ENCODE peak calls at places on chromosomes 6 and 20, in five cellular contexts. O is GM03348; Z is EL; L is activated naive CD4-positive, alpha-beta T cell treated with anti-CD3 and anti-CD28 coated beads, Interleukin-2, amount 10 ng/mL, durations not matched to agents 7 days and 5 days; V is iris pigment epithelial cell. R is an unnamed sample.

GRCh38 chr6:89763550-89763949 is 56.0 kb downstream of the MDN1 start:
- DNase-seq in Z (no peak), L (no peak), V (peak), O (peak), R (peak)

GRCh38 chr6:79802657-79803310 is 144.6 kb downstream of the ELOVL4 start:
- DNase-seq in L (no peak), Z (no peak), V (no peak), O (no peak), R (no peak)

GRCh38 chr6:14274016-14274415 is 156.4 kb downstream of the CD83 start:
- DNase-seq in O (no peak), L (no peak), Z (no peak), V (no peak), R (no peak)

GRCh38 chr20:40643891-40644290 is 45.1 kb downstream of the MAFB start:
- DNase-seq in Z (no peak), V (no peak), L (no peak), O (no peak), R (peak)

GRCh38 chr20:10877345-10877744 is 203.5 kb upstream of the JAG1 start:
- DNase-seq in L (no peak), Z (no peak), O (no peak), V (no peak), R (no peak)

GRCh38 chr6:30844118-30844535 is 40.2 kb upstream of the DDR1 start:
- DNase-seq in L (no peak), O (peak), V (peak), Z (peak), R (peak)

GRCh38 chr6:2792330-2792729 is 27.1 kb downstream of the WRNIP1 start:
- DNase-seq in V (peak), O (no peak), Z (peak), L (no peak), R (peak)

GRCh38 chr6:151036869-151037680 is 171.6 kb downstream of the MTHFD1L start:
- DNase-seq in V (peak), Z (no peak), O (no peak), L (no peak), R (peak)

GRCh38 chr6:134822920-134823430 is 126.9 kb downstream of the ALDH8A1 start:
- DNase-seq in V (peak), O (peak), L (peak), Z (peak), R (peak)

GRCh38 chr6:34897708-34898107 is 8.7 kb downstream of the ANKS1A start:
- DNase-seq in O (no peak), V (no peak), Z (no peak), L (no peak), R (no peak)

GRCh38 chr6:1325471-1326309 is 13.8 kb downstream of the FOXQ1 start:
- DNase-seq in Z (peak), V (peak), L (no peak), O (peak), R (peak)

GRCh38 chr20:22825546-22825945 is 209.6 kb upstream of the SSTR4 start:
- DNase-seq in Z (peak), O (no peak), L (no peak), V (no peak), R (no peak)

GRCh38 chr6:134719850-134720249 is 230.1 kb downstream of the ALDH8A1 start:
- DNase-seq in O (no peak), L (no peak), V (no peak), Z (no peak), R (no peak)

GRCh38 chr6:135424385-135424784 is 73.2 kb downstream of the AHI1 start:
- DNase-seq in Z (no peak), L (no peak), O (no peak), V (no peak), R (no peak)

GRCh38 chr6:134938896-134939295 is 11.0 kb downstream of the ALDH8A1 start:
- DNase-seq in Z (peak), L (peak), V (peak), O (no peak), R (no peak)

GRCh38 chr20:53154540-53154939 is 182.4 kb downstream of the TSHZ2 start:
- DNase-seq in Z (no peak), O (peak), L (no peak), V (peak), R (peak)

GRCh38 chr6:107820571-107821261 is 3.4 kb downstream of the SCML4 start:
- DNase-seq in L (peak), O (no peak), Z (peak), V (no peak), R (peak)

GRCh38 chr20:62953167-62953838 is 794 bp downstream of the SLC17A9 start:
- DNase-seq in Z (peak), V (no peak), O (no peak), L (no peak), R (no peak)

GRCh38 chr20:5863040-5863811 is 87.1 kb downstream of the TRMT6 start:
- DNase-seq in Z (peak), V (peak), L (no peak), O (peak), R (peak)

GRCh38 chr6:92110390-92110789 is 1309.0 kb downstream of the EPHA7 start:
- DNase-seq in L (no peak), V (no peak), Z (no peak), O (no peak), R (no peak)

GRCh38 chr6:170480045-170480714 is 72.9 kb downstream of the PSMB1 start:
- DNase-seq in Z (peak), V (peak), L (no peak), O (peak), R (no peak)

GRCh38 chr6:87832025-87832825 is 130.2 kb upstream of the AKIRIN2 start:
- DNase-seq in V (peak), Z (peak), L (no peak), O (peak), R (peak)

R was measured in M059J.